ENCODE peak calls at places on chromosomes 3 and 15, in six cellular contexts. Q, U, T, L, X and F are unnamed samples.

GRCh38 chr3:184715943-184716651 is 4.2 kb upstream of the MAGEF1 start:
- DNase-seq in Q (no peak), X (no peak), T (no peak), L (no peak), U (no peak), F (no peak)

GRCh38 chr15:82122754-82123400 is 77.1 kb upstream of the MEX3B start:
- DNase-seq in T (peak), U (no peak), X (peak), Q (peak), L (peak), F (peak)

GRCh38 chr3:58414538-58415197 is 19.0 kb downstream of the PDHB start:
- DNase-seq in Q (no peak), L (peak), T (peak), X (peak), U (peak), F (no peak)

GRCh38 chr3:57972421-57973111 is 35.7 kb upstream of the FLNB start:
- DNase-seq in X (no peak), L (no peak), Q (no peak), U (peak), T (peak), F (no peak)

GRCh38 chr15:60399931-60400330 is 2.1 kb upstream of the ANXA2 start:
- DNase-seq in T (peak), U (no peak), X (peak), L (no peak), Q (no peak), F (no peak)

GRCh38 chr15:35769656-35770055 is 223.7 kb upstream of the DPH6 start:
- DNase-seq in Q (no peak), X (no peak), L (no peak), T (peak), U (no peak), F (no peak)

GRCh38 chr3:71070497-71071465 is 512.7 kb downstream of the FOXP1 start:
- DNase-seq in X (no peak), L (no peak), U (no peak), T (no peak), Q (no peak), F (no peak)

GRCh38 chr15:48722764-48723661 is 77.5 kb upstream of the FBN1 start:
- DNase-seq in L (peak), X (peak), T (peak), Q (peak), U (no peak), F (peak)

GRCh38 chr3:82342521-82342920 is 581.1 kb upstream of the GBE1 start:
- DNase-seq in X (no peak), U (no peak), L (no peak), T (no peak), Q (no peak), F (no peak)

GRCh38 chr3:173066044-173066679 is 74.9 kb downstream of the SPATA16 start:
- DNase-seq in Q (no peak), L (peak), T (peak), U (peak), X (peak), F (no peak)

GRCh38 chr3:100957407-100958100 is 35.7 kb downstream of the ABI3BP start:
- DNase-seq in T (no peak), U (no peak), L (no peak), X (no peak), Q (no peak), F (peak)

GRCh38 chr3:101780661-101781060 is 1.6 kb downstream of the NXPE3 start:
- DNase-seq in L (no peak), T (peak), X (peak), U (no peak), Q (peak), F (peak)

GRCh38 chr15:70034596-70034995 is 63.1 kb downstream of the TLE3 start:
- DNase-seq in T (no peak), Q (no peak), L (no peak), X (no peak), U (no peak), F (no peak)

GRCh38 chr3:108125550-108126071 is 34.8 kb upstream of the CD47 start:
- DNase-seq in X (no peak), U (no peak), Q (no peak), T (no peak), L (no peak), F (no peak)

GRCh38 chr15:38647683-38648082 is 83.1 kb upstream of the RASGRP1 start:
- DNase-seq in X (peak), U (no peak), T (peak), Q (no peak), L (no peak), F (no peak)
- TF ChIP-seq CTCF in X (peak), U (no peak), T (peak), Q (peak), L (peak), F (peak)

GRCh38 chr15:40239671-40240618 is 1.1 kb downstream of the PAK6 start:
- DNase-seq in U (no peak), T (peak), Q (no peak), L (no peak), X (no peak), F (no peak)

GRCh38 chr15:40241305-40242215 is 2.7 kb downstream of the PAK6 start:
- DNase-seq in L (no peak), T (no peak), U (no peak), Q (no peak), X (no peak), F (no peak)

GRCh38 chr15:40240619-40241304 is 1.9 kb downstream of the PAK6 start:
- DNase-seq in X (no peak), U (no peak), T (no peak), Q (no peak), L (no peak), F (no peak)

GRCh38 chr15:40238927-40239591 is at the start of gene PAK6:
- DNase-seq in U (peak), T (peak), L (no peak), Q (no peak), X (peak), F (no peak)

DNA sequence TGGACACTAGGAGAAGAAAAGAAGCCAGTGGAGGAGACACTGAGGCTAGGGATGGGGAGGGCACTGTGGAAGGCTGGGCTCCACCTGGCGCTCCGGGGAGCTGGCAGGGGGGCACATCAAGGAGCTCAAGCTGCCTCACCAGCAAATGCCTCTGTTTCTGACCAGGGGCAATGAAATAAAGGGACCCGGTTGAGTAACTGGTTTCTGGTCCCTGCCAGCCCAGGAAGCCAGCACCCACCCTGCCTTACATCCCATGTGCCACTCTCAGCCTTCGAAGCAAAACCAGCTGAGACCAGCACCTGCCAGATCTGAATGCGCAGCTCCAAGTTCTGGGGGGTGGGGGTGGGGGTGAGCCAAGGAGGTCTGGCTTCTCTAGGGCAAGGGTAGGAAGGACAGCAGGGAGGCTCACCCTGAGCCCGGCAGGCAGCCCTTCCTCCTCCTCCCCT is 359 bp upstream of the PAK6 start:
- DNase-seq in U (no peak), Q (no peak), L (no peak), X (no peak), T (no peak), F (no peak)
- H3K4me3 ChIP-seq in U (peak), Q (peak), L (peak), X (peak), T (peak), F (peak)

DNA sequence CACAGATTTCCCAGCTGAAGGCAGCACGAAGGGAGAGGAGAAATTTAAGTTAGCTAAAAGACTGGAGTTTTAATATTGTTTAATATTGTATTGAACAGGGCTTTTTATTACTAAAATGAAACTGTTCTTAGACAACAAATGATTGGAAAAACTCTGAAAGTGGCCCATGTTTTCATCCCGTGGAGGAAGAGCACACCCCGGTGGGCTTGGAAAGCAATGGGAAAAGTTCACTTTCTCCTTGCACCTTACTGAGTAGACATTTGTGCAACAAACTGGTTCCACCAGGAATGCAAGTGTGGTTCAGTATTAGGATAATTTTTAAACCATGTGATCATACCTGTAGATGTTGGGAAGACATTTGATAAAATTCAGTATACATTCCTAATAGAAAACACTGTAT is 8.2 kb upstream of the ESYT3 start:
- DNase-seq in U (no peak), X (no peak), T (no peak), L (no peak), Q (no peak), F (no peak)
- TF ChIP-seq CTCF in U (no peak), X (peak), T (no peak), L (peak), Q (peak), F (peak)

DNA sequence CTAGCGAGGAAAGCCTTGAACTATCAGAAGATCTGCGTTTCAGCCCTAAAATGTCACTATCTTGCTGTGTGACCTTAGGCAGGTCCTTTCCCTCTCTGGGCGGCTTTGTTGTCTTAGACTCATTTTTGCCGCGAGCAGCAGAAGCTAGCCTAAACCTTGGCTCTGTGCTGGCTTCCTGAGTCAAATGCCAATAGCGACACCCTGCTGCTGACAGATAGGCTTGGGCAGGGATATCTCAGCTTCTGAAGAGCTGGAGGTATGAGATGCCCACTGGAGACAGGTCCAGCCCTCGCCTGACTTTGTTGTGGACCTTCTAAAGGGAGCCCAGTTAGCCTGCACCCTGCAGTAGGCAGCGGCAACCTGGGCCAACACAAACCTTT is 1.3 kb downstream of the ADAMTSL3 start:
- DNase-seq in Q (no peak), L (no peak), U (no peak), T (no peak), X (no peak), F (no peak)
- H3K4me3 ChIP-seq in Q (no peak), L (no peak), U (no peak), T (no peak), X (no peak), F (no peak)

GRCh38 chr15:53869806-53870073 is 108.5 kb upstream of the UNC13C start:
- DNase-seq in X (no peak), Q (no peak), L (no peak), T (no peak), U (no peak), F (no peak)

GRCh38 chr15:53872410-53872809 is 105.8 kb upstream of the UNC13C start:
- DNase-seq in L (no peak), Q (no peak), T (peak), U (no peak), X (no peak), F (no peak)

GRCh38 chr15:53869044-53869805 is 109.0 kb upstream of the UNC13C start:
- DNase-seq in T (no peak), U (no peak), L (no peak), X (no peak), Q (no peak), F (no peak)
- TF ChIP-seq CTCF in T (peak), U (no peak), L (peak), X (peak), Q (no peak), F (no peak)

GRCh38 chr3:142026333-142026732 is 123.0 kb downstream of the TFDP2 start:
- DNase-seq in T (no peak), Q (no peak), X (no peak), U (no peak), L (no peak), F (no peak)
- H3K4me3 ChIP-seq in T (no peak), Q (no peak), X (no peak), U (no peak), L (no peak), F (no peak)

GRCh38 chr15:76251717-76252116 is 59.6 kb downstream of the ETFA start:
- DNase-seq in Q (no peak), U (no peak), T (no peak), X (no peak), L (no peak), F (no peak)
- TF ChIP-seq CTCF in Q (no peak), U (no peak), T (no peak), X (no peak), L (no peak), F (no peak)

GRCh38 chr15:67548532-67548852 is 6.0 kb downstream of the MAP2K5 start:
- DNase-seq in Q (no peak), X (peak), T (no peak), U (no peak), L (no peak), F (no peak)

GRCh38 chr15:67547836-67548531 is 5.5 kb downstream of the MAP2K5 start:
- DNase-seq in L (no peak), X (peak), Q (no peak), U (no peak), T (peak), F (no peak)

GRCh38 chr15:67550522-67550921 is 8.0 kb downstream of the MAP2K5 start:
- DNase-seq in U (no peak), Q (no peak), T (no peak), L (no peak), X (no peak), F (no peak)

GRCh38 chr15:67549736-67550135 is 7.2 kb downstream of the MAP2K5 start:
- DNase-seq in Q (no peak), L (no peak), X (no peak), U (no peak), T (no peak), F (no peak)

DNA sequence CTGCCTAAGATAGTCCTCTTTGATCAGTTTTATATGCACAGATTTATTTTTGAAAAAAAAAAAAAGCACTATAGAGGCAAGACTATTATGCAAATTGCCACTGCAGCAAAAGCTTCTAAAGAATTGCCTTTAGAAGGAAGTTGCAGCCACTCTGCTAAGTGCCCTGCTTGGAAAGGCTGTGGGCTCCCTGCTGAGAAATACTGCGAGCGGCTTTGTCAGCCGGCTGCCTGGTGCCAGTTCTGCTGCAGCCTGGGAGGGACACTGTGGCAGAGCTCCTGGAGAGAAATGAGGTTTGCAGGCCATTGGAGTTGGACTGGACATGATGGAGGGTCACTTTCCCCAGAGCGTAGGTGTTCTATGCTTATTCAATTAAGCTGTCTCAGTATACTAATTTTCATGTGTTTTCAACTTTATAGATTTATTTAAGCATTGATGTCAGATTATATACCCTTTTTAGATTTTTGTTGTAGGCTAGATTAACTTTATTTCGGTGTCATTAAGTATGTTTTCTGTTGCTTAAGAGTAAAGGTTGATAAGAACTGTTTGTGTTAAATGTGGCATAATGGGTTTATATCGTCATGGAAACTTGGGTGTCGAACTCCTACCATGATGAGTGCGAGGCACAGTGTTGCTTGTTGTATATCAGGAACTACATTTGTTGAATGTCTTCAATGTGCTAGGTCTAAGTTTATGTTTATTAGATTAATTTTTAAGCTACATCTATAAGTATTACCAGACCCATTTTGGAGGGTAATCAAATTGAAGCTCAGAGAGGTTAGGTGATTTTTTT is 6.6 kb downstream of the MAP2K5 start:
- DNase-seq in U (peak), T (no peak), X (peak), L (no peak), Q (no peak), F (no peak)
- H3K4me3 ChIP-seq in U (no peak), T (no peak), X (no peak), L (no peak), Q (no peak), F (no peak)

GRCh38 chr3:157368171-157368570 is 68.5 kb upstream of the PTX3 start:
- DNase-seq in X (no peak), L (no peak), Q (no peak), T (no peak), U (no peak), F (no peak)
- TF ChIP-seq CTCF in X (no peak), L (no peak), Q (no peak), T (no peak), U (no peak), F (no peak)